ENCODE peak calls at places on chromosomes 5 and 9, in ten cellular contexts. F is spleen, U is cardiac fibroblast, O is neural progenitor cell, M is astrocyte, X is testis, L is A549, Z is AG10803, A is cardiac muscle cell, V is GM12864. J is an unnamed sample.

GRCh38 chr5:132225165-132226032 is 2.3 kb downstream of the P4HA2 start:
- DNase-seq in F (peak), U (peak), O (no peak), M (peak), X (peak), L (no peak), Z (peak), A (peak), V (no peak), J (peak)

GRCh38 chr5:171272996-171273970 is 35.8 kb upstream of the TLX3 start:
- DNase-seq in F (no peak), U (peak), O (peak), M (no peak), X (peak), L (peak), Z (peak), A (peak), V (no peak), J (no peak)

GRCh38 chr5:157324237-157324636 is 58.3 kb downstream of the CYFIP2 start:
- DNase-seq in F (no peak), U (no peak), O (no peak), M (no peak), X (no peak), L (peak), Z (no peak), A (no peak), V (no peak), J (no peak)

GRCh38 chr9:113990570-113990907 is 87.6 kb downstream of the AMBP start:
- DNase-seq in F (no peak), U (no peak), O (peak), M (no peak), X (no peak), L (no peak), Z (no peak), A (no peak), V (no peak), J (no peak)

GRCh38 chr5:66518753-66519152 is 77.4 kb upstream of the MAST4 start:
- DNase-seq in F (no peak), U (peak), O (no peak), M (peak), X (no peak), L (no peak), Z (no peak), A (peak), V (no peak), J (no peak)

GRCh38 chr5:175436403-175436802 is 7.6 kb downstream of the DRD1 start:
- DNase-seq in F (no peak), U (no peak), O (no peak), M (no peak), X (no peak), L (peak), Z (no peak), A (no peak), V (no peak), J (no peak)

GRCh38 chr5:120463026-120463770 is 902 bp upstream of the PRR16 start:
- DNase-seq in F (no peak), U (no peak), O (peak), M (no peak), X (no peak), L (no peak), Z (no peak), A (no peak), V (no peak), J (no peak)

GRCh38 chr9:72986522-72987116 is 33.8 kb upstream of the ALDH1A1 start:
- DNase-seq in F (no peak), U (no peak), O (no peak), M (no peak), X (no peak), L (peak), Z (no peak), A (no peak), V (no peak), J (no peak)

GRCh38 chr5:150492621-150493020 is 15.3 kb upstream of the NDST1 start:
- DNase-seq in F (no peak), U (no peak), O (no peak), M (peak), X (no peak), L (peak), Z (peak), A (no peak), V (no peak), J (no peak)

GRCh38 chr5:173315495-173316352 is 12.5 kb downstream of the STC2 start:
- DNase-seq in F (peak), U (peak), O (peak), M (peak), X (peak), L (no peak), Z (peak), A (peak), V (no peak), J (no peak)

GRCh38 chr9:21558627-21559401 is 76.7 kb upstream of the IFNE start:
- DNase-seq in F (no peak), U (peak), O (peak), M (no peak), X (peak), L (peak), Z (no peak), A (peak), V (no peak), J (no peak)

GRCh38 chr5:76601470-76601869 is 21.7 kb downstream of the F2RL2 start:
- DNase-seq in F (no peak), U (peak), O (peak), M (peak), X (peak), L (peak), Z (peak), A (peak), V (no peak), J (no peak)

GRCh38 chr9:107637421-107638420 is 148.2 kb upstream of the KLF4 start:
- DNase-seq in F (peak), U (peak), O (peak), M (peak), X (peak), L (peak), Z (peak), A (peak), V (no peak), J (peak)

GRCh38 chr5:95148453-95148852 is 136.4 kb downstream of the MCTP1 start:
- DNase-seq in F (no peak), U (no peak), O (no peak), M (peak), X (no peak), L (no peak), Z (no peak), A (no peak), V (no peak), J (no peak)

GRCh38 chr5:40383719-40384651 is 295.7 kb upstream of the PTGER4 start:
- DNase-seq in F (no peak), U (peak), O (no peak), M (peak), X (no peak), L (peak), Z (peak), A (peak), V (no peak), J (no peak)

DNA sequence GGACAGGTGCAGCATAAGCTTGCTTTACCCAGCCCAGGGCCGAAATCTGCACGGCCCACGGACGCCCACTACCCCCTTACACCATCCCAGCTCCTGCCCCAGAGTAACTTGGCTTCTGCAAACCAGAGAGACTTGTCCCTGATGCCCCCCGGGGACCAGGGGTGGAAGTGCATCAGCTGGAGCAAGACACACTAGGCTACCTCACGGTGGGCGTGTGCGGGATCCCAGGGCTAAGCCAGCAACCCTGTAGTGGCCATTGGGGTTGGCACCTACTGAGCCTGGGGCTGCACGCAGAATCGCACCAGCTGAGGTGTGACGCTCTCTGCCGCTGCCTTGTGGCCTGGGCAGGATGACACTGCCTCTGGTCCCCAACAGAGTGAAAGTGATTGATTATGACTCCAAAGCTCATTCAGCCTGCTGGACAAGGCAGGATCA is 6.1 kb upstream of the ZNF79 start:
- DNase-seq in F (no peak), U (peak), O (peak), M (no peak), X (peak), L (peak), Z (no peak), A (peak), V (no peak), J (no peak)
- TF ChIP-seq CTCF in F (no peak), U (peak), O (peak), M (no peak), X (no peak), L (peak), Z (no peak), A (no peak), V (peak), J (no peak)

DNA sequence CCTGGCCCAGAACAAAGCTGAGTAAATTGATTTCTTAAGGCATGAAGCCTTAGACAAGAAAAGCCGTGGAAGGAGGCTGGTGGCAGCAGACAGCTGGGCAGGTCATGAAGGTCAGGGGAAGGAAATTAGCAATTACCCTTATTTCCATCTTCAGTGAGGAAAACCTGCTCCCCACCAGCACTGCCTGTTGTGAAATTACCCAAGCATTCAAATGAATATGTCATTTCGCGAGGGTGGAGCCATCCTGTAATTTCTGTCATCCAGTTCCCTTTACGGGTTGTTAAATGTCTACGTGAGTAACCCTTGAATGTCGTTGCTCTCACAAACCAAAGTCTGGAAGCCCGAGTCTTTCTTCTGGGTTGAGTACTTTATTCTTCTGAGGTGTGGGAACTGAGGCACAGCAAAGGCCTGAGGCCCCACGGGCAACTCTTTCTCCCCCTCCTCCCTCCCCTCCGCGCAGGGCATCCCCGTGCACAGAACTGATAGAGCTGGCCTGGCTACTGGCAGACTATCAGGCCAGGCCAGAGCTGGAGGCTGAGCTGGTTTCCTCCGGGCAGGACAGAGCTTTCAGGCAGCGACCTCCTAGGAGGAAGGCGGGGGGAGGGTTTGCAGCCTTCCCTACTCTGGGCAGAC is 22.0 kb upstream of the AK3 start:
- DNase-seq in F (peak), U (peak), O (peak), M (no peak), X (peak), L (no peak), Z (no peak), A (peak), V (no peak), J (no peak)
- H3K4me3 ChIP-seq in F (peak), U (no peak), O (no peak), M (no peak), X (peak), L (no peak), Z (no peak), A (no peak), V (peak), J (no peak)

DNA sequence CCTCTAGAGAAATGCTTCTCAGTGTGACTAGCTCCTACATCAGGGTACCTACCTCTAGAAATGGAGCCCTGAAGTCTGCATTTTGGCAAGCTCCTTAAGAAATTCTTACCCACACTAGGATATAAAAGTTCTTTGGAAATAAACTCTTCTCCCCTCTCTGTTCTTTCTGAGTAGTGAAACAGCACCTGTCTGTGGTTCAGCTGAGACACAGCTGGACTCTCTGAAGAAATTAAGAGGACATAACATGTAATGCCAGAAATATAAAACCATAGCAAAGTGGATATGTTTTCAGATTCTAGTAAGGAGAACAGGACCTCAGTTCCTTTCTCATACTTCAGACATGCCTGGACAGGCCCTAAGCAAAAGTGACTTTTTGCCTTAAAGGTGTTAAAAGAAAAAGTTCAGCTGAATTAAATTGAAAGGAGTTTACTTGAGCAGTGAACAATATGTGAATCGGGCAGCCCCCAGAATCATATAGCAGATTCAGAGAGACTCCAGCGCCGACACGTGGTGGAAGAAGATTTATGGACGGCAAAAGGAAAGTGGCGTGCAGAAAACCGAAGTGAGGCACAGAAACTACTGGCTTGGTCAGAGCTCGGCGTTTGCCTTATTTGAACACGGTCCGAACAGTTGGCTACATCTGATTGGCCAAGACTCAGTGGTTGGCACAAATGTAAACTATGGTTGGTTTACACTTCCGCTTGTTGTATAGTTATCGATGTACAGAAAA is 64.5 kb downstream of the PRKACG start:
- DNase-seq in F (no peak), U (peak), O (no peak), M (no peak), X (peak), L (no peak), Z (peak), A (peak), V (no peak), J (no peak)
- TF ChIP-seq CTCF in F (no peak), U (no peak), O (no peak), M (no peak), X (no peak), L (no peak), Z (no peak), A (peak), V (peak), J (no peak)

DNA sequence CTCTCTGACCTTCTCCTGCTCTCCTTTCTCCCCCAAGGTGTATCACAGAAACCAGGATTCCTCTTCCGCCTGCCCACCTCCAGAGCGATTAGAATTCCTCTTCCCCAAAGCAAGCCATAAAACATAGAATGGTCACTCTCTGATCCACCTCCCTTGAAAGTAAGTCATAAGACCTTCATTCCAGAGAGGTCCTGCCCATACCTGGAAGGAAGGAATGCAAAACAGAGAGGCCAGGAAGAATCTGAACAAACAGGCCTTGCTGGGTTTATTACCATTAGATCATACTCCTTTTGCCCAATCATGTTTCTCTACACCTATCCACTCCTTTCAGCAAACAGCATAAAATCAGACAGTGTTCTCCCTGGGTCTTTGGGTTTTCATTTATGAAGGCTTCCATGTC is 21.0 kb downstream of the CDKL3 start:
- DNase-seq in F (no peak), U (no peak), O (no peak), M (no peak), X (no peak), L (no peak), Z (no peak), A (no peak), V (no peak), J (no peak)
- H3K4me3 ChIP-seq in F (no peak), U (no peak), O (no peak), M (no peak), X (no peak), L (no peak), Z (no peak), A (no peak), V (no peak), J (no peak)

J was measured in dorsolateral prefrontal cortex.